ENCODE peak calls at places on chromosomes 7 and 10, in seven cellular contexts. Q is NAMALWA, A is choroid plexus epithelial cell, N is fibroblast of the aortic adventitia, D is Kasumi-1, F is hypothalamus, E is coronary artery. H is an unnamed sample.

GRCh38 chr7:151992375-151992774 is 33.1 kb upstream of the GALNT11 start:
- DNase-seq in F (no peak), N (peak; percentile 21), Q (peak; percentile 39), D (peak; percentile 92), E (no peak), A (peak; percentile 33), H (peak; percentile 89)

GRCh38 chr7:139771001-139771956 is 6.5 kb downstream of the HIPK2 start:
- DNase-seq in N (peak; percentile 71), E (no peak), F (no peak), A (peak; percentile 94), Q (no peak), D (no peak), H (no peak)

GRCh38 chr10:3805227-3805790 is 20.3 kb upstream of the KLF6 start:
- DNase-seq in Q (peak; percentile 76), E (no peak), D (peak; percentile 82), A (peak; percentile 88), F (no peak), N (peak; percentile 46), H (no peak)

GRCh38 chr7:44767912-44768662 is 19.4 kb downstream of the ZMIZ2 start:
- DNase-seq in F (peak; percentile 30), Q (peak; percentile 93), A (peak; percentile 87), N (peak; percentile 66), D (peak; percentile 33), E (no peak), H (no peak)

GRCh38 chr7:23618241-23618640 is 21.1 kb downstream of the CCDC126 start:
- DNase-seq in A (no peak), Q (no peak), D (no peak), F (no peak), E (no peak), N (no peak), H (no peak)

GRCh38 chr7:117828831-117829230 is 44.4 kb downstream of the CTTNBP2 start:
- DNase-seq in D (no peak), E (no peak), A (no peak), Q (no peak), F (no peak), N (no peak), H (no peak)

GRCh38 chr10:132678436-132679216 is 107.3 kb downstream of the NKX6-2 start:
- DNase-seq in N (no peak), D (no peak), F (no peak), Q (no peak), E (peak; percentile 35), A (no peak), H (no peak)

GRCh38 chr7:12625836-12626235 is 55.3 kb downstream of the SCIN start:
- DNase-seq in D (no peak), A (no peak), F (no peak), N (no peak), Q (no peak), E (no peak), H (no peak)

GRCh38 chr10:7152982-7153381 is 257.9 kb downstream of the SFMBT2 start:
- DNase-seq in D (no peak), E (no peak), N (no peak), A (no peak), Q (no peak), F (no peak), H (no peak)

GRCh38 chr10:6535365-6535764 is 44.7 kb downstream of the PRKCQ start:
- DNase-seq in A (no peak), D (no peak), F (no peak), N (no peak), E (no peak), Q (no peak), H (no peak)

GRCh38 chr10:23046032-23046431 is 49.3 kb upstream of the MSRB2 start:
- DNase-seq in D (no peak), F (no peak), A (no peak), Q (no peak), E (no peak), N (no peak), H (no peak)

GRCh38 chr10:72107325-72108003 is 19.1 kb upstream of the SPOCK2 start:
- DNase-seq in N (no peak), D (peak; percentile 33), F (no peak), A (no peak), E (no peak), Q (peak; percentile 22), H (no peak)

GRCh38 chr7:110881731-110882130 is 209.2 kb upstream of the LRRN3 start:
- DNase-seq in A (no peak), Q (no peak), N (no peak), D (no peak), F (no peak), E (no peak), H (no peak)

H was measured in HEK293T.